ENCODE peak calls at places on chromosomes 4 and X, in ten cellular contexts. One of them, this sample, is unnamed.

GRCh38 chrX:152480269-152481212 is 29.4 kb upstream of the GABRA3 start:
- DNase-seq in suprapubic skin: no peak
- DNase-seq in stomach: no peak
- DNase-seq in endothelial cell of umbilical vein: no peak
- DNase-seq in GM23338: peak
- DNase-seq in HL-60: no peak
- DNase-seq in GM12878: no peak
- DNase-seq in transverse colon: no peak
- DNase-seq in prostate gland: no peak
- DNase-seq in breast epithelium: no peak
- DNase-seq in this sample: no peak

GRCh38 chr4:118991686-118992085 is 103.0 kb downstream of the SYNPO2 start:
- DNase-seq in GM23338: no peak
- DNase-seq in transverse colon: no peak
- DNase-seq in HL-60: no peak
- DNase-seq in GM12878: no peak
- DNase-seq in endothelial cell of umbilical vein: no peak
- DNase-seq in breast epithelium: no peak
- DNase-seq in suprapubic skin: no peak
- DNase-seq in stomach: no peak
- DNase-seq in prostate gland: no peak
- DNase-seq in this sample: no peak

GRCh38 chr4:173801876-173802713 is 272.1 kb upstream of the HAND2 start:
- DNase-seq in HL-60: no peak
- DNase-seq in stomach: no peak
- DNase-seq in GM23338: no peak
- DNase-seq in transverse colon: no peak
- DNase-seq in GM12878: no peak
- DNase-seq in prostate gland: no peak
- DNase-seq in endothelial cell of umbilical vein: no peak
- DNase-seq in breast epithelium: no peak
- DNase-seq in suprapubic skin: no peak
- DNase-seq in this sample: no peak

GRCh38 chr4:5813882-5814255 is 79.0 kb downstream of the CRMP1 start:
- DNase-seq in GM12878: no peak
- DNase-seq in prostate gland: no peak
- DNase-seq in breast epithelium: no peak
- DNase-seq in HL-60: no peak
- DNase-seq in endothelial cell of umbilical vein: no peak
- DNase-seq in GM23338: no peak
- DNase-seq in transverse colon: no peak
- DNase-seq in stomach: no peak
- DNase-seq in suprapubic skin: no peak
- DNase-seq in this sample: no peak

GRCh38 chrX:68090266-68090665 is 343.0 kb downstream of the OPHN1 start:
- DNase-seq in prostate gland: no peak
- DNase-seq in breast epithelium: no peak
- DNase-seq in transverse colon: no peak
- DNase-seq in stomach: no peak
- DNase-seq in suprapubic skin: no peak
- DNase-seq in endothelial cell of umbilical vein: no peak
- DNase-seq in GM23338: peak
- DNase-seq in HL-60: no peak
- DNase-seq in GM12878: no peak
- DNase-seq in this sample: no peak

GRCh38 chr4:174023641-174024040 is 259.8 kb downstream of the FBXO8 start:
- DNase-seq in suprapubic skin: no peak
- DNase-seq in endothelial cell of umbilical vein: no peak
- DNase-seq in GM23338: no peak
- DNase-seq in stomach: no peak
- DNase-seq in HL-60: no peak
- DNase-seq in breast epithelium: no peak
- DNase-seq in GM12878: no peak
- DNase-seq in transverse colon: no peak
- DNase-seq in prostate gland: no peak
- DNase-seq in this sample: no peak

GRCh38 chr4:3670521-3671519 is 95.4 kb upstream of the ADRA2C start:
- DNase-seq in endothelial cell of umbilical vein: no peak
- DNase-seq in breast epithelium: no peak
- DNase-seq in stomach: no peak
- DNase-seq in HL-60: no peak
- DNase-seq in prostate gland: no peak
- DNase-seq in GM23338: no peak
- DNase-seq in suprapubic skin: no peak
- DNase-seq in GM12878: no peak
- DNase-seq in transverse colon: no peak
- DNase-seq in this sample: no peak

GRCh38 chrX:7170903-7171302 is 22.9 kb upstream of the PUDP start:
- DNase-seq in endothelial cell of umbilical vein: peak
- DNase-seq in prostate gland: no peak
- DNase-seq in transverse colon: peak
- DNase-seq in stomach: peak
- DNase-seq in GM23338: peak
- DNase-seq in suprapubic skin: no peak
- DNase-seq in breast epithelium: no peak
- DNase-seq in GM12878: no peak
- DNase-seq in HL-60: peak
- DNase-seq in this sample: no peak

GRCh38 chrX:68936608-68937007 is 107.8 kb downstream of the EFNB1 start:
- DNase-seq in endothelial cell of umbilical vein: no peak
- DNase-seq in GM12878: no peak
- DNase-seq in prostate gland: no peak
- DNase-seq in stomach: peak
- DNase-seq in HL-60: no peak
- DNase-seq in breast epithelium: no peak
- DNase-seq in GM23338: no peak
- DNase-seq in suprapubic skin: peak
- DNase-seq in transverse colon: peak
- DNase-seq in this sample: peak

GRCh38 chrX:140273921-140274320 is 230.9 kb downstream of the SOX3 start:
- DNase-seq in GM23338: no peak
- DNase-seq in transverse colon: no peak
- DNase-seq in endothelial cell of umbilical vein: no peak
- DNase-seq in suprapubic skin: no peak
- DNase-seq in stomach: no peak
- DNase-seq in prostate gland: no peak
- DNase-seq in breast epithelium: no peak
- DNase-seq in HL-60: no peak
- DNase-seq in GM12878: no peak
- DNase-seq in this sample: no peak

GRCh38 chr4:53991821-53992220 is 72.6 kb downstream of the CHIC2 start:
- DNase-seq in HL-60: no peak
- DNase-seq in transverse colon: no peak
- DNase-seq in endothelial cell of umbilical vein: no peak
- DNase-seq in GM23338: no peak
- DNase-seq in prostate gland: no peak
- DNase-seq in GM12878: no peak
- DNase-seq in breast epithelium: no peak
- DNase-seq in suprapubic skin: no peak
- DNase-seq in stomach: no peak
- DNase-seq in this sample: no peak

GRCh38 chr4:2492970-2493369 is 24.1 kb downstream of the RNF4 start:
- DNase-seq in GM12878: no peak
- DNase-seq in breast epithelium: no peak
- DNase-seq in suprapubic skin: no peak
- DNase-seq in GM23338: no peak
- DNase-seq in prostate gland: no peak
- DNase-seq in endothelial cell of umbilical vein: no peak
- DNase-seq in HL-60: no peak
- DNase-seq in transverse colon: no peak
- DNase-seq in stomach: no peak
- DNase-seq in this sample: no peak

GRCh38 chr4:2486981-2487380 is 18.1 kb downstream of the RNF4 start:
- DNase-seq in suprapubic skin: no peak
- DNase-seq in stomach: no peak
- DNase-seq in GM12878: no peak
- DNase-seq in endothelial cell of umbilical vein: no peak
- DNase-seq in transverse colon: no peak
- DNase-seq in HL-60: no peak
- DNase-seq in prostate gland: no peak
- DNase-seq in breast epithelium: no peak
- DNase-seq in GM23338: no peak
- DNase-seq in this sample: no peak

GRCh38 chr4:2489841-2490552 is 21.1 kb downstream of the RNF4 start:
- DNase-seq in prostate gland: no peak
- DNase-seq in GM12878: no peak
- DNase-seq in HL-60: no peak
- DNase-seq in transverse colon: no peak
- DNase-seq in GM23338: no peak
- DNase-seq in suprapubic skin: no peak
- DNase-seq in endothelial cell of umbilical vein: peak
- DNase-seq in stomach: no peak
- DNase-seq in breast epithelium: no peak
- DNase-seq in this sample: no peak

GRCh38 chr4:2487632-2488031 is 18.7 kb downstream of the RNF4 start:
- DNase-seq in GM12878: no peak
- DNase-seq in stomach: no peak
- DNase-seq in suprapubic skin: no peak
- DNase-seq in prostate gland: no peak
- DNase-seq in GM23338: no peak
- DNase-seq in endothelial cell of umbilical vein: no peak
- DNase-seq in transverse colon: no peak
- DNase-seq in HL-60: no peak
- DNase-seq in breast epithelium: no peak
- DNase-seq in this sample: no peak

GRCh38 chr4:2489081-2489805 is 20.3 kb downstream of the RNF4 start:
- DNase-seq in GM12878: no peak
- DNase-seq in transverse colon: no peak
- DNase-seq in GM23338: peak
- DNase-seq in HL-60: no peak
- DNase-seq in suprapubic skin: no peak
- DNase-seq in stomach: no peak
- DNase-seq in breast epithelium: no peak
- DNase-seq in endothelial cell of umbilical vein: no peak
- DNase-seq in prostate gland: no peak
- DNase-seq in this sample: no peak
- TF ChIP-seq POLR2AphosphoS5 in GM12878: no peak
- TF ChIP-seq POLR2AphosphoS5 in transverse colon: no peak
- TF ChIP-seq POLR2AphosphoS5 in GM23338: no peak
- TF ChIP-seq POLR2AphosphoS5 in HL-60: no peak
- TF ChIP-seq POLR2AphosphoS5 in suprapubic skin: no peak
- TF ChIP-seq POLR2AphosphoS5 in stomach: no peak
- TF ChIP-seq POLR2AphosphoS5 in breast epithelium: no peak
- TF ChIP-seq POLR2AphosphoS5 in endothelial cell of umbilical vein: no peak
- TF ChIP-seq POLR2AphosphoS5 in prostate gland: no peak
- TF ChIP-seq POLR2AphosphoS5 in this sample: no peak

GRCh38 chr4:148415500-148415899 is 26.7 kb downstream of the NR3C2 start:
- DNase-seq in breast epithelium: no peak
- DNase-seq in transverse colon: no peak
- DNase-seq in prostate gland: no peak
- DNase-seq in endothelial cell of umbilical vein: peak
- DNase-seq in GM12878: no peak
- DNase-seq in suprapubic skin: no peak
- DNase-seq in stomach: no peak
- DNase-seq in HL-60: no peak
- DNase-seq in GM23338: no peak
- DNase-seq in this sample: no peak
- TF ChIP-seq CTCF in breast epithelium: no peak
- TF ChIP-seq CTCF in transverse colon: no peak
- TF ChIP-seq CTCF in prostate gland: no peak
- TF ChIP-seq CTCF in endothelial cell of umbilical vein: no peak
- TF ChIP-seq CTCF in GM12878: no peak
- TF ChIP-seq CTCF in suprapubic skin: no peak
- TF ChIP-seq CTCF in stomach: no peak
- TF ChIP-seq CTCF in HL-60: no peak
- TF ChIP-seq CTCF in GM23338: no peak
- TF ChIP-seq CTCF in this sample: no peak

DNA sequence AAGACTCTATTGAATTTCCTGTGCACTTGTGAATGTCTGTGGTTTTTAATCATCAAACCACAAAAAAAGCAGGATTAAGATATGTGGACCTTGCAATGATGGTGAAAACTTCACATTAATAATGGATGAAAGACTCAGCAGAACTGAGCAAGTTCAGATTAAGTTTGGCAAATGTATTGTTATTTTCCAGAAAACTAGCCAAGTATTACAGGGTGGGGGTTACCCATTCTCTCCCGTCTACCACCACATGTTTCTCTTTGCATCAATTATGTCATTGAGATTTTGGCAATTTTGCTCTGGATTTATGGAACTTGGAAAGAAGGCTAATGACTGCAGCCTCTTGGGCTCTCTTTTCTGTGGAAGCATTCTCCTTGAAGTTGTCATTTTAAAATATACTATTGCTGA is 577.1 kb downstream of the ANKRD50 start:
- DNase-seq in transverse colon: no peak
- DNase-seq in endothelial cell of umbilical vein: no peak
- DNase-seq in stomach: no peak
- DNase-seq in GM23338: no peak
- DNase-seq in breast epithelium: no peak
- DNase-seq in GM12878: no peak
- DNase-seq in suprapubic skin: no peak
- DNase-seq in prostate gland: no peak
- DNase-seq in HL-60: no peak
- DNase-seq in this sample: no peak
- TF ChIP-seq POLR2AphosphoS5 in transverse colon: no peak
- TF ChIP-seq POLR2AphosphoS5 in endothelial cell of umbilical vein: no peak
- TF ChIP-seq POLR2AphosphoS5 in stomach: no peak
- TF ChIP-seq POLR2AphosphoS5 in GM23338: no peak
- TF ChIP-seq POLR2AphosphoS5 in breast epithelium: no peak
- TF ChIP-seq POLR2AphosphoS5 in GM12878: no peak
- TF ChIP-seq POLR2AphosphoS5 in suprapubic skin: no peak
- TF ChIP-seq POLR2AphosphoS5 in prostate gland: no peak
- TF ChIP-seq POLR2AphosphoS5 in HL-60: no peak
- TF ChIP-seq POLR2AphosphoS5 in this sample: no peak

GRCh38 chr4:89486673-89487072 is 179.1 kb upstream of the GPRIN3 start:
- DNase-seq in GM23338: no peak
- DNase-seq in suprapubic skin: no peak
- DNase-seq in GM12878: no peak
- DNase-seq in HL-60: no peak
- DNase-seq in prostate gland: no peak
- DNase-seq in transverse colon: no peak
- DNase-seq in stomach: no peak
- DNase-seq in endothelial cell of umbilical vein: no peak
- DNase-seq in breast epithelium: no peak
- DNase-seq in this sample: no peak

GRCh38 chr4:89486042-89486441 is 178.4 kb upstream of the GPRIN3 start:
- DNase-seq in GM12878: no peak
- DNase-seq in stomach: no peak
- DNase-seq in GM23338: no peak
- DNase-seq in HL-60: no peak
- DNase-seq in prostate gland: no peak
- DNase-seq in transverse colon: no peak
- DNase-seq in endothelial cell of umbilical vein: peak
- DNase-seq in suprapubic skin: no peak
- DNase-seq in breast epithelium: no peak
- DNase-seq in this sample: no peak

GRCh38 chr4:89482926-89483595 is 175.5 kb upstream of the GPRIN3 start:
- DNase-seq in transverse colon: no peak
- DNase-seq in prostate gland: no peak
- DNase-seq in endothelial cell of umbilical vein: peak
- DNase-seq in suprapubic skin: no peak
- DNase-seq in HL-60: no peak
- DNase-seq in GM12878: no peak
- DNase-seq in GM23338: no peak
- DNase-seq in breast epithelium: no peak
- DNase-seq in stomach: no peak
- DNase-seq in this sample: no peak

DNA sequence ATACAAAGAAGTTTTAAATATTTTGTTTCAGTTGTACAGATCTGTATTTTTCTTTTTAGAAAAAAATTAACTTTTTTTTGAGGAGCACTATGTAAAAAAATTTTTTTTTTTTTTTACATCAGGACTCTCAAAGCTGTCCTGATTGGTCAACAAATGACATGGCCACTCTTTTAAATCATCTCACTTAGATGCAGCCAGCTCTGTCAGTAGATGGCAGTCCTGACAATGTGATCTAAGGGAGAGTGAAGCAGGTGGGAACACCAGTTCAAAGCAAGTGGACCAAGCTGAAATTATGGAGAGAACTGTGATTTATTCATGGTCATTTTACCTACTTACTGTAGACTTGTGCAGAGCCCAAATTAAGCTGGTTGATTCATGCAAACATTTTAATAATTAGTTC is 174.6 kb upstream of the GPRIN3 start:
- DNase-seq in endothelial cell of umbilical vein: peak
- DNase-seq in stomach: no peak
- DNase-seq in transverse colon: no peak
- DNase-seq in GM23338: peak
- DNase-seq in breast epithelium: no peak
- DNase-seq in prostate gland: no peak
- DNase-seq in suprapubic skin: no peak
- DNase-seq in GM12878: no peak
- DNase-seq in HL-60: peak
- DNase-seq in this sample: no peak
- TF ChIP-seq CTCF in endothelial cell of umbilical vein: peak
- TF ChIP-seq CTCF in stomach: no peak
- TF ChIP-seq CTCF in transverse colon: peak
- TF ChIP-seq CTCF in GM23338: peak
- TF ChIP-seq CTCF in breast epithelium: no peak
- TF ChIP-seq CTCF in prostate gland: peak
- TF ChIP-seq CTCF in suprapubic skin: no peak
- TF ChIP-seq CTCF in GM12878: peak
- TF ChIP-seq CTCF in HL-60: no peak
- TF ChIP-seq CTCF in this sample: no peak